ENCODE peak calls at places on chromosomes 1 and 21, in four cellular contexts. One of them, this sample, is unnamed.

GRCh38 chr1:201361652-201362504 is 15.6 kb downstream of the TNNT2 start:
- DNase-seq in EL: peak
- DNase-seq in NCI-H1092: peak
- DNase-seq in GM13976: peak
- DNase-seq in this sample: no peak

GRCh38 chr1:20184997-20185833 is 681 bp upstream of the UBXN10 start:
- DNase-seq in EL: no peak
- DNase-seq in NCI-H1092: no peak
- DNase-seq in GM13976: peak
- DNase-seq in this sample: no peak

GRCh38 chr1:58848818-58849411 is 65.1 kb upstream of the JUN start:
- DNase-seq in EL: peak
- DNase-seq in NCI-H1092: no peak
- DNase-seq in GM13976: no peak
- DNase-seq in this sample: peak

GRCh38 chr1:49694251-49694827 is 329.4 kb downstream of the AGBL4 start:
- DNase-seq in EL: no peak
- DNase-seq in NCI-H1092: no peak
- DNase-seq in GM13976: no peak
- DNase-seq in this sample: no peak

GRCh38 chr1:200512191-200512590 is 102.4 kb upstream of the ZNF281 start:
- DNase-seq in EL: peak
- DNase-seq in NCI-H1092: no peak
- DNase-seq in GM13976: no peak
- DNase-seq in this sample: no peak

GRCh38 chr1:209434066-209434465 is 149.4 kb upstream of the CAMK1G start:
- DNase-seq in EL: peak
- DNase-seq in NCI-H1092: no peak
- DNase-seq in GM13976: no peak
- DNase-seq in this sample: no peak

GRCh38 chr1:67687198-67687545 is 2.2 kb downstream of the GADD45A start:
- DNase-seq in EL: peak
- DNase-seq in NCI-H1092: no peak
- DNase-seq in GM13976: no peak
- DNase-seq in this sample: no peak

GRCh38 chr21:16250282-16250681 is 520.5 kb downstream of the USP25 start:
- DNase-seq in EL: no peak
- DNase-seq in NCI-H1092: no peak
- DNase-seq in GM13976: no peak
- DNase-seq in this sample: no peak

GRCh38 chr1:171252482-171252881 is 4.2 kb downstream of the FMO1 start:
- DNase-seq in EL: no peak
- DNase-seq in NCI-H1092: no peak
- DNase-seq in GM13976: peak
- DNase-seq in this sample: no peak

GRCh38 chr1:97190326-97190725 is 468.7 kb downstream of the PTBP2 start:
- DNase-seq in EL: peak
- DNase-seq in NCI-H1092: no peak
- DNase-seq in GM13976: no peak
- DNase-seq in this sample: no peak

GRCh38 chr1:96472471-96472870 is 249.1 kb upstream of the PTBP2 start:
- DNase-seq in EL: peak
- DNase-seq in NCI-H1092: no peak
- DNase-seq in GM13976: no peak
- DNase-seq in this sample: no peak

GRCh38 chr1:44326821-44327465 is 28.1 kb downstream of the ERI3 start:
- DNase-seq in EL: no peak
- DNase-seq in NCI-H1092: no peak
- DNase-seq in GM13976: no peak
- DNase-seq in this sample: no peak

GRCh38 chr1:36149973-36150295 is 648 bp upstream of the TRAPPC3 start:
- DNase-seq in EL: no peak
- DNase-seq in NCI-H1092: no peak
- DNase-seq in GM13976: no peak
- DNase-seq in this sample: no peak

GRCh38 chr1:41537257-41537656 is 52.8 kb upstream of the EDN2 start:
- DNase-seq in EL: peak
- DNase-seq in NCI-H1092: no peak
- DNase-seq in GM13976: no peak
- DNase-seq in this sample: no peak

GRCh38 chr1:40530735-40531380 is 579 bp upstream of the ZNF684 start:
- DNase-seq in EL: no peak
- DNase-seq in NCI-H1092: no peak
- DNase-seq in GM13976: peak
- DNase-seq in this sample: peak

GRCh38 chr1:165598676-165599059 is 32.4 kb upstream of the MGST3 start:
- DNase-seq in EL: no peak
- DNase-seq in NCI-H1092: no peak
- DNase-seq in GM13976: no peak
- DNase-seq in this sample: peak

GRCh38 chr21:46124926-46125845 is 27.3 kb downstream of the COL6A2 start:
- DNase-seq in EL: no peak
- DNase-seq in NCI-H1092: no peak
- DNase-seq in GM13976: no peak
- DNase-seq in this sample: no peak

GRCh38 chr1:232369451-232369850 is 260.5 kb downstream of the SIPA1L2 start:
- DNase-seq in EL: no peak
- DNase-seq in NCI-H1092: no peak
- DNase-seq in GM13976: no peak
- DNase-seq in this sample: no peak

GRCh38 chr21:45873866-45874265 is 107.7 kb upstream of the COL6A1 start:
- DNase-seq in EL: no peak
- DNase-seq in NCI-H1092: no peak
- DNase-seq in GM13976: no peak
- DNase-seq in this sample: no peak

GRCh38 chr1:56024155-56024554 is 555.2 kb downstream of the PLPP3 start:
- DNase-seq in EL: no peak
- DNase-seq in NCI-H1092: no peak
- DNase-seq in GM13976: no peak
- DNase-seq in this sample: no peak

GRCh38 chr1:203932559-203932958 is 71.2 kb downstream of the SNRPE start:
- DNase-seq in EL: no peak
- DNase-seq in NCI-H1092: no peak
- DNase-seq in GM13976: no peak
- DNase-seq in this sample: no peak

GRCh38 chr1:98458514-98459259 is 202.8 kb upstream of the SNX7 start:
- DNase-seq in EL: no peak
- DNase-seq in NCI-H1092: no peak
- DNase-seq in GM13976: no peak
- DNase-seq in this sample: no peak

GRCh38 chr1:176987016-176987415 is 177.5 kb downstream of the ASTN1 start:
- DNase-seq in EL: peak
- DNase-seq in NCI-H1092: no peak
- DNase-seq in GM13976: no peak
- DNase-seq in this sample: no peak

GRCh38 chr1:33396188-33397124 is 34.4 kb downstream of the PHC2 start:
- DNase-seq in EL: no peak
- DNase-seq in NCI-H1092: no peak
- DNase-seq in GM13976: no peak
- DNase-seq in this sample: no peak

GRCh38 chr1:214549604-214550338 is 1.6 kb downstream of the PTPN14 start:
- DNase-seq in EL: peak
- DNase-seq in NCI-H1092: no peak
- DNase-seq in GM13976: no peak
- DNase-seq in this sample: no peak

GRCh38 chr21:44713846-44714245 is 2.5 kb upstream of the TSPEAR start:
- DNase-seq in EL: no peak
- DNase-seq in NCI-H1092: no peak
- DNase-seq in GM13976: no peak
- DNase-seq in this sample: no peak